ENCODE peak calls at places on chromosomes 3 and 15, in ten cellular contexts. O is HCT116, N is adipocyte, Y is nucleus accumbens, B is cardiac muscle cell, F is esophagus muscularis mucosa, U is D341Med, M is spleen, K is thoracic aorta, A is B cell. D is an unnamed sample.
A peak's percentile ranks its signal among the peaks of the same experiment; 100 is the strongest.

GRCh38 chr15:75182187-75183131 is 19.2 kb upstream of the C15orf39 start:
- DNase-seq in A (no peak), F (no peak), B (no peak), Y (no peak), K (no peak), U (peak; percentile 27), O (no peak), N (no peak), M (no peak), D (no peak)

GRCh38 chr3:140552898-140553297 is 125.0 kb upstream of the TRIM42 start:
- DNase-seq in K (no peak), F (no peak), Y (no peak), B (no peak), U (no peak), M (no peak), O (no peak), N (no peak), A (no peak), D (no peak)

GRCh38 chr3:142945023-142945422 is 18.5 kb downstream of the PAQR9 start:
- DNase-seq in N (no peak), A (no peak), K (no peak), U (no peak), O (no peak), F (peak; percentile 57), B (no peak), M (no peak), Y (no peak), D (no peak)

GRCh38 chr15:40182358-40183029 is 21.6 kb downstream of the BUB1B start:
- DNase-seq in N (no peak), B (no peak), Y (no peak), A (no peak), O (no peak), F (no peak), K (no peak), M (no peak), U (no peak), D (no peak)

GRCh38 chr3:187967982-187968381 is 186.0 kb upstream of the LPP start:
- DNase-seq in K (no peak), U (no peak), N (no peak), O (no peak), B (no peak), A (no peak), M (no peak), F (no peak), Y (no peak), D (no peak)

GRCh38 chr3:8529738-8530525 is 28.3 kb downstream of the LMCD1 start:
- DNase-seq in K (no peak), U (no peak), O (no peak), Y (no peak), A (no peak), N (no peak), M (no peak), F (no peak), B (no peak), D (no peak)

GRCh38 chr3:141051641-141052569 is 758 bp downstream of the SPSB4 start:
- DNase-seq in M (no peak), O (no peak), B (peak; percentile 80), A (no peak), F (peak; percentile 89), U (no peak), Y (no peak), N (no peak), K (no peak), D (peak; percentile 40)

GRCh38 chr3:174287601-174288180 is 571.4 kb upstream of the NAALADL2 start:
- DNase-seq in F (no peak), U (no peak), O (no peak), A (no peak), M (no peak), Y (no peak), B (no peak), K (no peak), N (no peak), D (no peak)

GRCh38 chr3:165339753-165340152 is 143.6 kb upstream of the SLITRK3 start:
- DNase-seq in M (no peak), F (no peak), O (peak; percentile 21), K (no peak), N (no peak), B (peak; percentile 27), Y (no peak), A (no peak), U (peak; percentile 28), D (no peak)

GRCh38 chr3:155739154-155739553 is 5.7 kb downstream of the PLCH1 start:
- DNase-seq in O (no peak), U (no peak), Y (no peak), K (no peak), F (no peak), N (no peak), A (no peak), M (no peak), B (no peak), D (no peak)

GRCh38 chr3:175398676-175399075 is 539.5 kb downstream of the NAALADL2 start:
- DNase-seq in Y (no peak), B (no peak), U (no peak), K (no peak), M (no peak), N (peak; percentile 66), A (no peak), F (no peak), O (no peak), D (no peak)

GRCh38 chr15:68606332-68606731 is 27.5 kb downstream of the CORO2B start:
- DNase-seq in K (no peak), A (no peak), O (no peak), U (no peak), F (no peak), M (no peak), B (no peak), Y (no peak), N (no peak), D (no peak)

GRCh38 chr3:129118745-129119144 is 2.9 kb downstream of the RAB43 start:
- DNase-seq in B (no peak), K (no peak), M (no peak), Y (no peak), U (no peak), F (no peak), O (no peak), A (no peak), N (no peak), D (no peak)

GRCh38 chr3:177811111-177811510 is 613.8 kb upstream of the TBL1XR1 start:
- DNase-seq in K (no peak), U (no peak), A (peak; percentile 53), B (no peak), F (no peak), O (no peak), Y (no peak), M (no peak), N (no peak), D (no peak)

GRCh38 chr3:160801386-160802118 is 45.5 kb downstream of the PPM1L start:
- DNase-seq in Y (no peak), M (no peak), F (no peak), N (peak; percentile 36), U (no peak), O (no peak), B (no peak), K (peak; percentile 26), A (peak; percentile 14), D (no peak)

GRCh38 chr15:81886586-81886985 is 159.2 kb downstream of the MEX3B start:
- DNase-seq in U (no peak), N (no peak), F (peak; percentile 55), Y (no peak), B (no peak), M (no peak), O (no peak), K (no peak), A (no peak), D (no peak)

GRCh38 chr15:85667491-85668424 is 127.0 kb downstream of the KLHL25 start:
- DNase-seq in A (peak; percentile 57), F (no peak), N (peak; percentile 94), K (peak; percentile 57), B (peak; percentile 59), U (no peak), O (peak; percentile 48), Y (no peak), M (no peak), D (peak; percentile 31)